ENCODE peak calls at places on chromosomes 11 and 22, in nine cellular contexts. Y is left ventricle myocardium inferior, J is sigmoid colon, Q is brain microvascular endothelial cell, C is body of pancreas, O is upper lobe of right lung, E is HCT116, R is colonic mucosa, K is spleen. B is an unnamed sample.

GRCh38 chr22:38882480-38882879 is 10.5 kb upstream of the CBX6 start:
- DNase-seq in Y (no peak), J (no peak), Q (no peak), C (peak; percentile 53), O (no peak), E (no peak), R (no peak), K (no peak), B (no peak)

GRCh38 chr22:37182101-37182948 is 5.7 kb downstream of the C1QTNF6 start:
- DNase-seq in Y (peak; percentile 10), J (peak; percentile 47), Q (no peak), C (no peak), O (peak; percentile 52), E (no peak), R (no peak), K (peak; percentile 71), B (peak; percentile 83)

GRCh38 chr11:41245184-41245583 is 214.3 kb downstream of the LRRC4C start:
- DNase-seq in Y (no peak), J (peak; percentile 62), Q (no peak), C (no peak), O (peak; percentile 42), E (no peak), R (no peak), K (peak; percentile 58), B (no peak)

GRCh38 chr22:36386900-36387663 is 685 bp downstream of the MYH9 start:
- DNase-seq in Y (peak; percentile 81), J (peak; percentile 88), Q (no peak), C (peak; percentile 74), O (peak; percentile 93), E (no peak), R (peak; percentile 78), K (peak; percentile 98), B (peak; percentile 77)

GRCh38 chr22:35552186-35552842 is 11.7 kb downstream of the RASD2 start:
- DNase-seq in Y (no peak), J (no peak), Q (no peak), C (no peak), O (no peak), E (peak; percentile 42), R (peak; percentile 53), K (peak; percentile 80), B (peak; percentile 97)

GRCh38 chr11:121929581-121929980 is 186.4 kb downstream of the BLID start:
- DNase-seq in Y (peak; percentile 28), J (no peak), Q (peak; percentile 24), C (peak; percentile 29), O (no peak), E (no peak), R (no peak), K (no peak), B (peak; percentile 19)

GRCh38 chr11:110337570-110338193 is 41.3 kb upstream of the RDX start:
- DNase-seq in Y (no peak), J (no peak), Q (peak; percentile 67), C (peak; percentile 18), O (no peak), E (peak; percentile 76), R (no peak), K (no peak), B (no peak)

GRCh38 chr22:31340360-31340759 is 5.8 kb downstream of the PATZ1 start:
- DNase-seq in Y (no peak), J (no peak), Q (no peak), C (no peak), O (no peak), E (no peak), R (no peak), K (no peak), B (no peak)

DNA sequence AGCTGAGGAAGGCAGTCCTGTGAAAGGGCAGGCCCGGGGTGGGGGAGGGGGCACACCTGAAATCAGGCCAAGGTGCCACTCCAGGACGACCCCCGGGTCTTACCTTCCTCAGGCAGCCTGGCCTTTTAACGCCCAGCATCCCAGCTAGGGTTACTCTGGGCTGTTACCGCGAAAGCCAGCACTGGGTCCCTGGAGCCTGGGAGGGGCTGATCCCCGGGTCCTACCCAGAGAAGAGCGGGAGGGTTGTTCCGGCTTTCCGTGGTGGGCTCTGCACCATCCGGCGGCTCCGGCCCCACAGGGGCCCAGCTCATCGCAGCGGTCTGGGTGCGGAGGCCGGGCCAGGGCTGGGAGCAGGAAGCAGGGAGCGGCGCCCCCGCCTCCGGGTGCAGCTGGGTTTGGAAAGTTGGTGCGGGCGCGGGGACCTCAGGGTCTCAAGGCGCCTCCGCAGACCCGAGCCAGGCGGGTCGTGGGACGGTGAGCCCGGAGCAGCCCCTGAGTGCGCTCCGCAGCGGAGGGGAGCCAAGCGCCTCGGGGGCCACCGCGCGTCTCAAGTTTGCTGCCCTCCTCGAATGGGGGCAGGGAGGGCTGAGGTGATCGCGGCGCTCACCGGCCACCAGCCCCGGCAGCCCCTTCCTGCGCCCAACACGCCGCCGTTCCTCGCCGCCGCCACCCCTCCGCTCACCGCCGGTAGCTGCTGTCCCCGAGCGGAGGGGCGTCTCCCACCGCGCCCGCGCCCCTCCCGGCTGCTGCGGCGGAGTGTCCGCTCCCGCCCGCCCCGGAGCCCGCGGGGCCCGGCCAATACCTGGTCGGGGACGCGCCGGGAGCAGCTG is 831 bp downstream of the CHST1 start:
- DNase-seq in Y (no peak), J (peak; percentile 64), Q (no peak), C (no peak), O (no peak), E (no peak), R (no peak), K (no peak), B (peak; percentile 87)
- H3K27me3 ChIP-seq in Y (peaks cover 46% of the 10 kb centered on the region), J (peaks cover 27% of the 10 kb centered on the region), Q (peaks cover 33% of the 10 kb centered on the region), C (no peaks in the 10 kb centered on the region), O (peaks cover 59% of the 10 kb centered on the region), E (peaks cover 12% of the 10 kb centered on the region), R (peaks cover 38% of the 10 kb centered on the region), K (peaks cover 44% of the 10 kb centered on the region), B (peaks cover 47% of the 10 kb centered on the region)

GRCh38 chr11:59801160-59801706 is 9.3 kb downstream of the MRPL16 start:
- DNase-seq in Y (no peak), J (no peak), Q (no peak), C (no peak), O (no peak), E (no peak), R (no peak), K (no peak), B (no peak)

GRCh38 chr11:59807047-59807446 is 3.5 kb downstream of the MRPL16 start:
- DNase-seq in Y (no peak), J (no peak), Q (no peak), C (no peak), O (no peak), E (no peak), R (no peak), K (no peak), B (no peak)

GRCh38 chr11:59800390-59801037 is 10.1 kb downstream of the MRPL16 start:
- DNase-seq in Y (no peak), J (no peak), Q (no peak), C (no peak), O (no peak), E (no peak), R (peak; percentile 54), K (no peak), B (no peak)

GRCh38 chr11:59801981-59802638 is 8.5 kb downstream of the MRPL16 start:
- DNase-seq in Y (no peak), J (no peak), Q (peak; percentile 2), C (no peak), O (no peak), E (no peak), R (no peak), K (no peak), B (peak; percentile 21)

DNA sequence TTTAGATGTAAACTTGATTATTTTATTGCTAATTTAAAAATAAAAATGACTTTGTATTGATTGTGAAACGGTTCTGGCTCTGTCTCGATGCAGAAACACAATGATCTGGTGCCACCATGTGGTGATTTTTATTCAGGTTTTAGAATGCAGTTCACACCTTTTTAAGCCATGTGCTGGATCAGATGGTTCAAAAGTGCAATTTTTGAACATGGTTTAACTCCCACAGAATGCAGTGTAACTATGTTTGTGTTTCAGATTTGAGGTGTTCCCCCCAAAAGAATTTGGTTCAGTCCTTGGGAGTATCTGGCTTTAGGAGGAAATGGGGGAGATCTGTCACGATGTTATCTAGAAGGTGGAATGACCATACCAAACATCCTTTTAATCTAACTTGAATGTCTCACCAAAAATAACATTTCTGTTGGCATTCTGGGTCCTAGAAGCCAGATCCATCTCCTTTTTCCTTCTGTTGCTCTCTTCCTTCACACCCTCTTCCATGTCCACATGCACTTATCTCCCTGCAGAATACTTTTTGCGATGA is 7.9 kb downstream of the MRPL16 start:
- DNase-seq in Y (no peak), J (no peak), Q (peak; percentile 58), C (no peak), O (no peak), E (peak; percentile 46), R (peak; percentile 60), K (no peak), B (peak; percentile 25)
- H3K4me3 ChIP-seq in Y (no peak overlapping the region), J (no peak overlapping the region), Q (no peak overlapping the region), C (no peak overlapping the region), O (no peak overlapping the region), E (no peak overlapping the region), R (no peak overlapping the region), K (no peak overlapping the region), B (no peak overlapping the region)

GRCh38 chr11:46210856-46211255 is 66.6 kb upstream of the CREB3L1 start:
- DNase-seq in Y (no peak), J (no peak), Q (no peak), C (no peak), O (no peak), E (no peak), R (no peak), K (no peak), B (no peak)

GRCh38 chr11:46212720-46213119 is 64.7 kb upstream of the CREB3L1 start:
- DNase-seq in Y (no peak), J (no peak), Q (no peak), C (no peak), O (no peak), E (no peak), R (no peak), K (no peak), B (no peak)

GRCh38 chr11:46210133-46210636 is 67.3 kb upstream of the CREB3L1 start:
- DNase-seq in Y (no peak), J (no peak), Q (peak; percentile 43), C (no peak), O (no peak), E (no peak), R (no peak), K (no peak), B (no peak)

GRCh38 chr11:46207270-46207669 is 70.2 kb upstream of the CREB3L1 start:
- DNase-seq in Y (no peak), J (no peak), Q (no peak), C (no peak), O (no peak), E (no peak), R (no peak), K (no peak), B (no peak)

DNA sequence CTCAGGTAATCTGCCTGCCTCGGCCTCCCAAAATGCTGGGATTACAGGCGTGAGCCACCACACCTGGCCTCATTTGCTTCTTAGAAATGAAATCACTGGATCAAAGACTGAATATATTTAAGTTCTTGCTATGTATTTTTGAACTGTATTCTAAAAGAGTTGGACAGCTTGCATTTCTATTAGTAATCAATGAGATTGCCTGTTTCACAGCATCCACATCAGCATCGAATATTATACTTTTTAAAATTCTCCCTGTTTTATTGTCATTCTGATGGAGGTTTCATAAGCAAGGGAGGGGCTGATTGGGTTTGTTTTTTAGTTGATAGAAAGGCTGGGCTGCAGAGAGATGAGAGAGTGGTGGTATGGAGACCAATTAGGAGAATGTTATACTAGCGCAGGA is 68.7 kb upstream of the CREB3L1 start:
- DNase-seq in Y (no peak), J (no peak), Q (no peak), C (no peak), O (no peak), E (no peak), R (no peak), K (no peak), B (no peak)
- H3K27me3 ChIP-seq in Y (peaks cover 59% of the 10 kb centered on the region), J (no peaks in the 10 kb centered on the region), Q (no peaks in the 10 kb centered on the region), C (no peaks in the 10 kb centered on the region), O (no peaks in the 10 kb centered on the region), E (no peaks in the 10 kb centered on the region), R (no peaks in the 10 kb centered on the region), K (no peaks in the 10 kb centered on the region), B (no peaks in the 10 kb centered on the region)

DNA sequence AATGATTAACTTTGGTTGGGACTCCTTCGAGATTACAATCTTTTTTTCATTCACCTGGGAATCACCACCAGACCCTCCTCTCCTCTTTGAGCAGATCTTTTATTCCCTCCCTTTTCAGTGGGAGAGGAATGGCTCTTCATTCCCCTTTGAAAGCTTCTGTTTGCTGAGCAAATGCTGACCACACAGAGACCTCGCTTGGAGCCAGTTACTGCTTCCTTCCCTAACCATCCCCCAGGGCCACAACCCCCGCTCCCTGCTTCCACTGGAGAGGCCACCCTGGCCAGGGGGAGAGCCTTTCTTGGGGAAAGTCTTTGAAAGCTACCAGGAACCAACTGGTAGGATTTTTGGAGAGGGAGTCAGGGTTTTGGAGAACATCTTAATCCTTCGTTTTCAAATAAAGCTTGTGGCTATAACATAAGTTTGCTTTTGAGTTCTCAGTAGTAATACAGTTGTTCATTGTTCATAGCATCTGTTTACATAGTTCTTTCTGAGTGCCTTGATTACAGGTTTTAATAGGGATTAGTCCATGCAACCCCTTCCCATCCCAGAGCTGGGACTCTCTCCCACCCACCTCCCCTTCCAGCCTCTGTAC is 138.4 kb downstream of the DBX1 start:
- DNase-seq in Y (no peak), J (no peak), Q (no peak), C (no peak), O (no peak), E (no peak), R (no peak), K (no peak), B (no peak)
- H3K4me3 ChIP-seq in Y (no peak overlapping the region), J (no peak overlapping the region), Q (no peak overlapping the region), C (no peak overlapping the region), O (no peak overlapping the region), E (no peak overlapping the region), R (no peak overlapping the region), K (no peak overlapping the region), B (no peak overlapping the region)